ENCODE peak calls at places on chromosomes 3 and 15, in four cellular contexts. E is RWPE1, Y is esophagus squamous epithelium, C is brain microvascular endothelial cell. A is an unnamed sample.

GRCh38 chr3:71492969-71493368 is 90.6 kb downstream of the FOXP1 start:
- DNase-seq in E (no peak), Y (no peak), C (no peak), A (no peak)

GRCh38 chr3:116849261-116849688 is 139.7 kb downstream of the TUSC7 start:
- DNase-seq in E (no peak), Y (no peak), C (no peak), A (no peak)

GRCh38 chr3:140529096-140529495 is 148.8 kb upstream of the TRIM42 start:
- DNase-seq in E (peak), Y (no peak), C (peak), A (no peak)

GRCh38 chr15:101288905-101289513 is 6.0 kb downstream of the SNRPA1 start:
- DNase-seq in E (peak), Y (no peak), C (peak), A (no peak)

GRCh38 chr3:108410531-108410984 is 99.8 kb downstream of the MYH15 start:
- DNase-seq in E (no peak), Y (no peak), C (no peak), A (no peak)

GRCh38 chr15:70116317-70116716 is 18.6 kb upstream of the TLE3 start:
- DNase-seq in E (no peak), Y (no peak), C (no peak), A (no peak)

GRCh38 chr3:76561494-76562242 is 478.2 kb upstream of the ROBO2 start:
- DNase-seq in E (no peak), Y (no peak), C (no peak), A (no peak)

GRCh38 chr3:31776016-31776415 is 205.0 kb downstream of the OSBPL10 start:
- DNase-seq in E (peak), Y (no peak), C (no peak), A (no peak)

GRCh38 chr3:124034016-124034808 is 42.3 kb upstream of the ROPN1 start:
- DNase-seq in E (no peak), Y (no peak), C (no peak), A (peak)

GRCh38 chr3:15556512-15556911 is 35.0 kb upstream of the COLQ start:
- DNase-seq in E (no peak), Y (no peak), C (no peak), A (no peak)

GRCh38 chr15:101121511-101122090 is 130.2 kb downstream of the CHSY1 start:
- DNase-seq in E (no peak), Y (no peak), C (peak), A (peak)

GRCh38 chr3:111858641-111859040 is 424 bp upstream of the PHLDB2 start:
- DNase-seq in E (no peak), Y (no peak), C (no peak), A (no peak)

GRCh38 chr3:72141264-72141663 is 356.3 kb upstream of the PROK2 start:
- DNase-seq in E (no peak), Y (no peak), C (no peak), A (no peak)

GRCh38 chr15:85751731-85752421 is 42.8 kb downstream of the KLHL25 start:
- DNase-seq in E (no peak), Y (no peak), C (no peak), A (no peak)

GRCh38 chr3:58299839-58300516 is 6.1 kb upstream of the RPP14 start:
- DNase-seq in E (peak), Y (no peak), C (peak), A (no peak)

GRCh38 chr3:58173670-58174472 is 36.9 kb downstream of the DNASE1L3 start:
- DNase-seq in E (no peak), Y (no peak), C (no peak), A (peak)

GRCh38 chr3:142647856-142648255 is 51.7 kb downstream of the PLS1 start:
- DNase-seq in E (peak), Y (no peak), C (no peak), A (no peak)

GRCh38 chr3:185152433-185153169 is at the start of gene C3orf70:
- DNase-seq in E (peak), Y (no peak), C (peak), A (peak)

GRCh38 chr15:25136119-25136518 is 181.3 kb downstream of the SNRPN start:
- DNase-seq in E (no peak), Y (no peak), C (peak), A (peak)

GRCh38 chr3:170815340-170815739 is 54.7 kb downstream of the RPL22L1 start:
- DNase-seq in E (no peak), Y (no peak), C (peak), A (no peak)

GRCh38 chr15:69881310-69881660 is 216.4 kb downstream of the TLE3 start:
- DNase-seq in E (peak), Y (no peak), C (no peak), A (no peak)

GRCh38 chr15:64926661-64927060 is 15.0 kb downstream of the ANKDD1A start:
- DNase-seq in E (no peak), Y (no peak), C (no peak), A (no peak)

GRCh38 chr3:136659253-136659652 is 92.9 kb downstream of the STAG1 start:
- DNase-seq in E (no peak), Y (no peak), C (peak), A (peak)

GRCh38 chr15:98043160-98044059 is 82.9 kb downstream of the ARRDC4 start:
- DNase-seq in E (no peak), Y (no peak), C (no peak), A (no peak)

GRCh38 chr3:156764761-156765160 is 61.4 kb upstream of the LEKR1 start:
- DNase-seq in E (no peak), Y (no peak), C (peak), A (no peak)

GRCh38 chr15:66883322-66883911 is 181.4 kb downstream of the SMAD6 start:
- DNase-seq in E (peak), Y (peak), C (peak), A (no peak)

GRCh38 chr3:159978353-159978752 is 10.3 kb upstream of the IL12A start:
- DNase-seq in E (no peak), Y (no peak), C (no peak), A (no peak)

GRCh38 chr3:113057117-113057516 is 66.3 kb downstream of the GTPBP8 start:
- DNase-seq in E (no peak), Y (no peak), C (no peak), A (no peak)

GRCh38 chr15:82183121-82184031 is 79.2 kb downstream of the EFL1 start:
- DNase-seq in E (no peak), Y (no peak), C (peak), A (no peak)

GRCh38 chr15:42108808-42109207 is 14.4 kb upstream of the PLA2G4D start:
- DNase-seq in E (no peak), Y (no peak), C (no peak), A (no peak)

GRCh38 chr3:26090589-26090988 is 300.7 kb downstream of the OXSM start:
- DNase-seq in E (no peak), Y (no peak), C (no peak), A (no peak)

GRCh38 chr3:169347597-169347996 is 315.9 kb downstream of the MECOM start:
- DNase-seq in E (no peak), Y (no peak), C (no peak), A (no peak)

GRCh38 chr3:169344465-169344864 is 319.0 kb downstream of the MECOM start:
- DNase-seq in E (peak), Y (no peak), C (no peak), A (no peak)

GRCh38 chr3:169348276-169348675 is 315.2 kb downstream of the MECOM start:
- DNase-seq in E (no peak), Y (no peak), C (no peak), A (no peak)

GRCh38 chr3:169342652-169343051 is 320.9 kb downstream of the MECOM start:
- DNase-seq in E (no peak), Y (no peak), C (no peak), A (no peak)

GRCh38 chr3:169345662-169346331 is 317.7 kb downstream of the MECOM start:
- DNase-seq in E (no peak), Y (no peak), C (no peak), A (no peak)
- TF ChIP-seq CTCF in E (no peak), Y (no peak), C (no peak), A (no peak)

DNA sequence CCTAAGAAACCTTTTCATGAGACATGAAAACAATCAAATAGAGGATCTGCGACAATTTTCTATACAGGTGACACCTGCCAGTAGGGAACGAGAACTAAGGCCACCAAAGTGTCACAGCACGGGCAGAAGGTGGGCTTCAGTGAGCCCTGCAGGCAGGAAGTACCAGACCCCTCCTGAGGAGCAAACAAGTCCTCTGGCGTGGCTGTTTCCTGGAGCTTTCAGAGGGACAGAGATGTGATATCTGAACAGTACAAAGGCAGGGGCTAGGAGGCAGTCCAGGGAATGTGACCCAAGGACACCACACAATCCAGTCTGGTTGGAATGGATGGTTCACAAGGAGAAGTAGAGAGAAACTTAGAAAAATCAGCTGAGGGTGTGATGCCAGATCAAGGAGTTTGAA is 16.8 kb downstream of the POMGNT2 start:
- DNase-seq in E (no peak), Y (no peak), C (no peak), A (no peak)
- TF ChIP-seq CTCF in E (no peak), Y (no peak), C (no peak), A (no peak)

GRCh38 chr15:75891895-75892294 is 11.8 kb upstream of the FBXO22 start:
- DNase-seq in E (peak), Y (no peak), C (peak), A (no peak)
- TF ChIP-seq CTCF in E (no peak), Y (no peak), C (no peak), A (no peak)

GRCh38 chr3:149872589-149872988 is 59.6 kb downstream of the RNF13 start:
- DNase-seq in E (no peak), Y (no peak), C (no peak), A (no peak)
- TF ChIP-seq CTCF in E (no peak), Y (no peak), C (no peak), A (no peak)

DNA sequence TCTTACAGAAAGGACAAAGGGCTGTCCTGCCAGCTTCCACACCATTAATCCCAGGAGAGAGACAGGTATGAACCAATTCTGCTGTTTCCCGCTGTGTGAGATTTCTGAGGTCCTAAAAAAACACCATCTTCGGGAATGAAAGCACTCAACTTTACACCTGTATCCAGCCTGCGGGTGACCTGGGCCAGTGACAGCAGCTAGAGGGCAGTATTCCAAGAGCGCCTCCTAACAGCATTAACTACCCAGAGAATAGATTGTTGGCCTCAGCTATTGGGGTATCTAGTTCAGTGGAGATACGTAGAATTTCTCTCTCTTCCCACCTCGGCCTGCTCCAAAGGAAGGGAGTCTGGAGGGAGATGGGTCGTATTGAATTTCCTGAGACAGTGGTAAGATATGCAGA is 55.1 kb downstream of the WDR76 start:
- DNase-seq in E (no peak), Y (no peak), C (no peak), A (no peak)
- TF ChIP-seq CTCF in E (no peak), Y (no peak), C (peak), A (no peak)

GRCh38 chr3:193190387-193190786 is 50.6 kb upstream of the PLAAT1 start:
- DNase-seq in E (no peak), Y (no peak), C (no peak), A (peak)
- TF ChIP-seq CTCF in E (no peak), Y (no peak), C (peak), A (peak)

GRCh38 chr15:63818191-63818590 is 15.6 kb downstream of the HERC1 start:
- DNase-seq in E (no peak), Y (no peak), C (no peak), A (no peak)
- TF ChIP-seq CTCF in E (no peak), Y (no peak), C (peak), A (no peak)

A was measured in glutamatergic neuron.